ENCODE peak calls at places on chromosomes 7 and 10, in eight cellular contexts. U is IMR-90, R is HT-29, P is foreskin keratinocyte, D is kidney tubule cell, O is DND-41, L is heart left ventricle, V is anterior cingulate cortex. T is an unnamed sample.

GRCh38 chr7:18637516-18637915 is 142.0 kb downstream of the HDAC9 start:
- DNase-seq in U (no peak), R (peak), P (no peak), D (peak), O (no peak), L (no peak), V (no peak), T (no peak)

GRCh38 chr10:110864662-110865140 is 7.0 kb upstream of the PDCD4 start:
- DNase-seq in U (no peak), R (no peak), P (no peak), D (no peak), O (peak), L (no peak), V (no peak), T (no peak)

GRCh38 chr7:2165610-2166594 is 66.8 kb downstream of the MAD1L1 start:
- DNase-seq in U (no peak), R (no peak), P (no peak), D (no peak), O (no peak), L (no peak), V (no peak), T (no peak)

GRCh38 chr10:129764011-129764900 is 199.8 kb downstream of the EBF3 start:
- DNase-seq in U (no peak), R (no peak), P (no peak), D (no peak), O (no peak), L (peak), V (no peak), T (no peak)

GRCh38 chr10:51886438-51887068 is 187.2 kb upstream of the CSTF2T start:
- DNase-seq in U (peak), R (no peak), P (peak), D (no peak), O (no peak), L (no peak), V (no peak), T (no peak)

GRCh38 chr7:92159-92767 is 100.1 kb upstream of the FAM20C start:
- DNase-seq in U (no peak), R (no peak), P (no peak), D (no peak), O (no peak), L (no peak), V (no peak), T (no peak)

GRCh38 chr10:2619927-2620326 is 447.4 kb upstream of the PFKP start:
- DNase-seq in U (no peak), R (no peak), P (peak), D (no peak), O (no peak), L (no peak), V (no peak), T (no peak)

GRCh38 chr7:46230298-46231295 is 309.5 kb upstream of the IGFBP3 start:
- DNase-seq in U (no peak), R (no peak), P (no peak), D (peak), O (no peak), L (no peak), V (no peak), T (no peak)

GRCh38 chr7:22731781-22732180 is 4.8 kb downstream of the IL6 start:
- DNase-seq in U (peak), R (no peak), P (no peak), D (peak), O (no peak), L (no peak), V (no peak), T (no peak)

GRCh38 chr10:18214692-18215563 is 74.7 kb downstream of the CACNB2 start:
- DNase-seq in U (peak), R (peak), P (peak), D (peak), O (peak), L (no peak), V (no peak), T (peak)

GRCh38 chr7:119630570-119630969 is 642.4 kb upstream of the KCND2 start:
- DNase-seq in U (no peak), R (no peak), P (peak), D (peak), O (no peak), L (no peak), V (no peak), T (no peak)

GRCh38 chr10:96442017-96442643 is 71.6 kb downstream of the TLL2 start:
- DNase-seq in U (no peak), R (no peak), P (no peak), D (no peak), O (no peak), L (no peak), V (no peak), T (no peak)

GRCh38 chr7:23594879-23595604 is 2.1 kb upstream of the CCDC126 start:
- DNase-seq in U (no peak), R (no peak), P (peak), D (peak), O (no peak), L (no peak), V (no peak), T (peak)

GRCh38 chr7:143931739-143932138 is 3.3 kb upstream of the OR2F2 start:
- DNase-seq in U (peak), R (no peak), P (no peak), D (no peak), O (no peak), L (no peak), V (no peak), T (no peak)

GRCh38 chr10:29501692-29502091 is 133.1 kb downstream of the SVIL start:
- DNase-seq in U (peak), R (no peak), P (peak), D (peak), O (no peak), L (no peak), V (no peak), T (no peak)

GRCh38 chr10:120493411-120494312 is 36.6 kb downstream of the PLPP4 start:
- DNase-seq in U (no peak), R (no peak), P (no peak), D (no peak), O (no peak), L (no peak), V (no peak), T (no peak)

GRCh38 chr10:125538947-125539649 is 143.9 kb downstream of the TEX36 start:
- DNase-seq in U (no peak), R (no peak), P (no peak), D (no peak), O (no peak), L (peak), V (no peak), T (no peak)

GRCh38 chr7:29254663-29255062 is 60.1 kb downstream of the CHN2 start:
- DNase-seq in U (no peak), R (no peak), P (no peak), D (no peak), O (no peak), L (no peak), V (no peak), T (no peak)

GRCh38 chr7:129266181-129266580 is 41.4 kb downstream of the AHCYL2 start:
- DNase-seq in U (no peak), R (no peak), P (peak), D (no peak), O (no peak), L (no peak), V (no peak), T (no peak)

GRCh38 chr7:45162311-45162845 is 4.8 kb downstream of the RAMP3 start:
- DNase-seq in U (no peak), R (no peak), P (no peak), D (no peak), O (no peak), L (peak), V (no peak), T (no peak)

GRCh38 chr7:100469227-100470044 is 5.4 kb upstream of the SPACDR start:
- DNase-seq in U (peak), R (peak), P (no peak), D (peak), O (peak), L (peak), V (peak), T (no peak)

GRCh38 chr10:131825150-131825907 is 75.5 kb upstream of the PPP2R2D start:
- DNase-seq in U (no peak), R (no peak), P (no peak), D (no peak), O (no peak), L (no peak), V (no peak), T (no peak)